ENCODE peak calls at places on chromosome 2, in ten cellular contexts. A is astrocyte of the hippocampus; Q is activated naive CD8-positive, alpha-beta T cell treated with anti-CD3 and anti-CD28 coated beads for 36 hours; Y is uterus; V is tibial artery; E is COR-L47; M is SW480; J is EL; O is kidney epithelial cell; I is myocyte. B is an unnamed sample.

GRCh38 chr2:199458017-199458805 is 472 bp upstream of the SATB2 start:
- DNase-seq in A (peak), Q (no peak), Y (no peak), V (no peak), E (peak), M (peak), J (peak), O (no peak), I (peak), B (peak)

GRCh38 chr2:70123051-70123828 is 36.0 kb downstream of the PCBP1 start:
- DNase-seq in A (peak), Q (no peak), Y (peak), V (peak), E (no peak), M (peak), J (peak), O (no peak), I (peak), B (peak)

GRCh38 chr2:209578394-209579006 is 154.7 kb downstream of the MAP2 start:
- DNase-seq in A (no peak), Q (no peak), Y (no peak), V (no peak), E (no peak), M (no peak), J (no peak), O (no peak), I (no peak), B (no peak)

GRCh38 chr2:141348481-141348880 is 782.3 kb downstream of the LRP1B start:
- DNase-seq in A (no peak), Q (no peak), Y (no peak), V (no peak), E (no peak), M (no peak), J (no peak), O (no peak), I (no peak), B (no peak)

GRCh38 chr2:240934701-240935100 is 28.6 kb downstream of the CROCC2 start:
- DNase-seq in A (no peak), Q (no peak), Y (peak), V (no peak), E (no peak), M (no peak), J (no peak), O (no peak), I (no peak), B (no peak)

GRCh38 chr2:120620025-120620793 is 115.5 kb upstream of the GLI2 start:
- DNase-seq in A (no peak), Q (no peak), Y (no peak), V (no peak), E (no peak), M (peak), J (peak), O (no peak), I (peak), B (no peak)

GRCh38 chr2:104375206-104375605 is 478.7 kb upstream of the POU3F3 start:
- DNase-seq in A (no peak), Q (no peak), Y (no peak), V (no peak), E (no peak), M (peak), J (no peak), O (no peak), I (no peak), B (no peak)

GRCh38 chr2:49165662-49166061 is 11.3 kb upstream of the FSHR start:
- DNase-seq in A (no peak), Q (no peak), Y (no peak), V (no peak), E (no peak), M (no peak), J (no peak), O (no peak), I (no peak), B (no peak)

GRCh38 chr2:138293549-138293948 is 208.0 kb upstream of the SPOPL start:
- DNase-seq in A (no peak), Q (no peak), Y (no peak), V (no peak), E (no peak), M (no peak), J (no peak), O (no peak), I (no peak), B (no peak)

GRCh38 chr2:126886906-126887280 is 11.8 kb upstream of the TEX51 start:
- DNase-seq in A (no peak), Q (no peak), Y (peak), V (peak), E (no peak), M (no peak), J (no peak), O (no peak), I (no peak), B (no peak)

GRCh38 chr2:127596311-127597045 is 49.5 kb upstream of the GPR17 start:
- DNase-seq in A (no peak), Q (no peak), Y (no peak), V (no peak), E (no peak), M (no peak), J (no peak), O (no peak), I (no peak), B (no peak)

GRCh38 chr2:42754776-42755140 is 9.2 kb downstream of the OXER1 start:
- DNase-seq in A (no peak), Q (no peak), Y (no peak), V (no peak), E (no peak), M (no peak), J (no peak), O (no peak), I (no peak), B (no peak)

GRCh38 chr2:25928668-25929067 is 50.4 kb upstream of the ASXL2 start:
- DNase-seq in A (no peak), Q (no peak), Y (no peak), V (no peak), E (no peak), M (no peak), J (no peak), O (no peak), I (no peak), B (no peak)

GRCh38 chr2:75499534-75499933 is 61.2 kb downstream of the EVA1A start:
- DNase-seq in A (no peak), Q (no peak), Y (no peak), V (no peak), E (no peak), M (no peak), J (no peak), O (no peak), I (no peak), B (no peak)

GRCh38 chr2:119148082-119148715 is 10.4 kb downstream of the C1QL2 start:
- DNase-seq in A (peak), Q (no peak), Y (no peak), V (no peak), E (no peak), M (no peak), J (no peak), O (no peak), I (no peak), B (no peak)

GRCh38 chr2:112912403-112912802 is 1.4 kb downstream of the IL37 start:
- DNase-seq in A (no peak), Q (no peak), Y (no peak), V (no peak), E (no peak), M (no peak), J (no peak), O (no peak), I (no peak), B (no peak)

GRCh38 chr2:9336534-9337354 is 86.6 kb downstream of the ITGB1BP1 start:
- DNase-seq in A (peak), Q (no peak), Y (peak), V (no peak), E (peak), M (peak), J (peak), O (peak), I (peak), B (no peak)

GRCh38 chr2:168699834-168700417 is 102.5 kb upstream of the NOSTRIN start:
- DNase-seq in A (peak), Q (no peak), Y (peak), V (no peak), E (peak), M (no peak), J (peak), O (no peak), I (peak), B (peak)

GRCh38 chr2:150485114-150485870 is 2.2 kb downstream of the RND3 start:
- DNase-seq in A (peak), Q (no peak), Y (peak), V (peak), E (peak), M (peak), J (peak), O (no peak), I (peak), B (peak)

GRCh38 chr2:229050063-229050635 is 220.9 kb downstream of the PID1 start:
- DNase-seq in A (no peak), Q (no peak), Y (no peak), V (no peak), E (no peak), M (no peak), J (no peak), O (no peak), I (no peak), B (no peak)

GRCh38 chr2:220503446-220503845 is 876.0 kb downstream of the SLC4A3 start:
- DNase-seq in A (no peak), Q (no peak), Y (no peak), V (no peak), E (no peak), M (no peak), J (no peak), O (no peak), I (no peak), B (no peak)

GRCh38 chr2:101696272-101697123 is 1.0 kb upstream of the MAP4K4 start:
- DNase-seq in A (peak), Q (no peak), Y (peak), V (no peak), E (peak), M (peak), J (no peak), O (no peak), I (no peak), B (peak)

GRCh38 chr2:3175568-3175955 is 202.1 kb downstream of the EIPR1 start:
- DNase-seq in A (no peak), Q (no peak), Y (no peak), V (no peak), E (no peak), M (no peak), J (no peak), O (no peak), I (no peak), B (no peak)

GRCh38 chr2:206275274-206276160 is 1.1 kb downstream of the ZDBF2 start:
- DNase-seq in A (peak), Q (no peak), Y (no peak), V (no peak), E (no peak), M (peak), J (peak), O (no peak), I (peak), B (no peak)

GRCh38 chr2:24489942-24490673 is 946 bp upstream of the NCOA1 start:
- DNase-seq in A (peak), Q (no peak), Y (no peak), V (no peak), E (no peak), M (peak), J (peak), O (no peak), I (no peak), B (peak)

GRCh38 chr2:8597094-8597493 is 84.8 kb upstream of the ID2 start:
- DNase-seq in A (no peak), Q (no peak), Y (no peak), V (no peak), E (no peak), M (no peak), J (no peak), O (no peak), I (no peak), B (no peak)

GRCh38 chr2:231985823-231986261 is 24.3 kb downstream of the DIS3L2 start:
- DNase-seq in A (no peak), Q (peak), Y (no peak), V (no peak), E (no peak), M (peak), J (no peak), O (no peak), I (no peak), B (no peak)

B was measured in psoas muscle.